ENCODE peak calls at places on chromosomes 16 and 17, in four cellular contexts. One of them, this sample, is unnamed.

GRCh38 chr17:34979650-34980352 is 511 bp upstream of the LIG3 start:
- DNase-seq in left ventricle myocardium inferior: no peak
- DNase-seq in fibroblast of mammary gland: peak
- DNase-seq in adrenal gland: no peak
- DNase-seq in this sample: no peak

GRCh38 chr17:79864147-79864546 is 24.9 kb upstream of the CBX4 start:
- DNase-seq in left ventricle myocardium inferior: no peak
- DNase-seq in fibroblast of mammary gland: no peak
- DNase-seq in adrenal gland: no peak
- DNase-seq in this sample: no peak

GRCh38 chr16:11627822-11628457 is 40.3 kb upstream of the SNN start:
- DNase-seq in left ventricle myocardium inferior: no peak
- DNase-seq in fibroblast of mammary gland: peak
- DNase-seq in adrenal gland: no peak
- DNase-seq in this sample: no peak

GRCh38 chr17:17171186-17171585 is 34.9 kb downstream of the PLD6 start:
- DNase-seq in left ventricle myocardium inferior: no peak
- DNase-seq in fibroblast of mammary gland: no peak
- DNase-seq in adrenal gland: no peak
- DNase-seq in this sample: no peak

GRCh38 chr16:81817789-81818304 is 38.8 kb downstream of the PLCG2 start:
- DNase-seq in left ventricle myocardium inferior: no peak
- DNase-seq in fibroblast of mammary gland: no peak
- DNase-seq in adrenal gland: no peak
- DNase-seq in this sample: no peak

GRCh38 chr17:82964851-82965341 is 114.5 kb upstream of the METRNL start:
- DNase-seq in left ventricle myocardium inferior: no peak
- DNase-seq in fibroblast of mammary gland: no peak
- DNase-seq in adrenal gland: no peak
- DNase-seq in this sample: no peak

GRCh38 chr17:12545877-12546513 is 119.7 kb upstream of the MYOCD start:
- DNase-seq in left ventricle myocardium inferior: no peak
- DNase-seq in fibroblast of mammary gland: peak
- DNase-seq in adrenal gland: peak
- DNase-seq in this sample: no peak

GRCh38 chr16:84298376-84298899 is 3.8 kb downstream of the WFDC1 start:
- DNase-seq in left ventricle myocardium inferior: no peak
- DNase-seq in fibroblast of mammary gland: no peak
- DNase-seq in adrenal gland: no peak
- DNase-seq in this sample: no peak

GRCh38 chr16:88468289-88469129 is 15.4 kb downstream of the ZFPM1 start:
- DNase-seq in left ventricle myocardium inferior: no peak
- DNase-seq in fibroblast of mammary gland: peak
- DNase-seq in adrenal gland: no peak
- DNase-seq in this sample: no peak

GRCh38 chr17:12730931-12731521 is 58.3 kb upstream of the ARHGAP44 start:
- DNase-seq in left ventricle myocardium inferior: peak
- DNase-seq in fibroblast of mammary gland: peak
- DNase-seq in adrenal gland: no peak
- DNase-seq in this sample: no peak

GRCh38 chr17:27396941-27397340 is 59.3 kb upstream of the KSR1 start:
- DNase-seq in left ventricle myocardium inferior: no peak
- DNase-seq in fibroblast of mammary gland: peak
- DNase-seq in adrenal gland: no peak
- DNase-seq in this sample: no peak

GRCh38 chr17:26782153-26782552 is 511.8 kb upstream of the WSB1 start:
- DNase-seq in left ventricle myocardium inferior: no peak
- DNase-seq in fibroblast of mammary gland: no peak
- DNase-seq in adrenal gland: no peak
- DNase-seq in this sample: no peak

GRCh38 chr17:19247423-19247822 is 10.3 kb downstream of the EPN2 start:
- DNase-seq in left ventricle myocardium inferior: no peak
- DNase-seq in fibroblast of mammary gland: no peak
- DNase-seq in adrenal gland: no peak
- DNase-seq in this sample: no peak

GRCh38 chr17:38657824-38658740 is 16.7 kb downstream of the EPOP start:
- DNase-seq in left ventricle myocardium inferior: no peak
- DNase-seq in fibroblast of mammary gland: no peak
- DNase-seq in adrenal gland: no peak
- DNase-seq in this sample: no peak

GRCh38 chr17:66309793-66310192 is 7.4 kb downstream of the PRKCA start:
- DNase-seq in left ventricle myocardium inferior: no peak
- DNase-seq in fibroblast of mammary gland: no peak
- DNase-seq in adrenal gland: no peak
- DNase-seq in this sample: no peak

GRCh38 chr16:48383204-48383876 is 1.9 kb downstream of the SIAH1 start:
- DNase-seq in left ventricle myocardium inferior: no peak
- DNase-seq in fibroblast of mammary gland: peak
- DNase-seq in adrenal gland: no peak
- DNase-seq in this sample: no peak
- H3K4me3 ChIP-seq in left ventricle myocardium inferior: peak
- H3K4me3 ChIP-seq in fibroblast of mammary gland: peak
- H3K4me3 ChIP-seq in adrenal gland: peak
- H3K4me3 ChIP-seq in this sample: peak

GRCh38 chr17:45242015-45242414 is 19.9 kb downstream of the SPATA32 start:
- DNase-seq in left ventricle myocardium inferior: no peak
- DNase-seq in fibroblast of mammary gland: no peak
- DNase-seq in adrenal gland: no peak
- DNase-seq in this sample: no peak

GRCh38 chr17:45243750-45244149 is 18.1 kb downstream of the SPATA32 start:
- DNase-seq in left ventricle myocardium inferior: no peak
- DNase-seq in fibroblast of mammary gland: no peak
- DNase-seq in adrenal gland: no peak
- DNase-seq in this sample: no peak

GRCh38 chr17:45241315-45242011 is 19.8 kb downstream of the FMNL1 start:
- DNase-seq in left ventricle myocardium inferior: no peak
- DNase-seq in fibroblast of mammary gland: no peak
- DNase-seq in adrenal gland: no peak
- DNase-seq in this sample: no peak

GRCh38 chr17:45238155-45238774 is 16.6 kb downstream of the FMNL1 start:
- DNase-seq in left ventricle myocardium inferior: no peak
- DNase-seq in fibroblast of mammary gland: no peak
- DNase-seq in adrenal gland: no peak
- DNase-seq in this sample: no peak

GRCh38 chr17:45240905-45241314 is 19.2 kb downstream of the FMNL1 start:
- DNase-seq in left ventricle myocardium inferior: no peak
- DNase-seq in fibroblast of mammary gland: no peak
- DNase-seq in adrenal gland: no peak
- DNase-seq in this sample: no peak
- H3K4me3 ChIP-seq in left ventricle myocardium inferior: peak
- H3K4me3 ChIP-seq in fibroblast of mammary gland: no peak
- H3K4me3 ChIP-seq in adrenal gland: no peak
- H3K4me3 ChIP-seq in this sample: peak

GRCh38 chr17:68103148-68103547 is 67.6 kb downstream of the KPNA2 start:
- DNase-seq in left ventricle myocardium inferior: no peak
- DNase-seq in fibroblast of mammary gland: no peak
- DNase-seq in adrenal gland: no peak
- DNase-seq in this sample: no peak
- H3K4me3 ChIP-seq in left ventricle myocardium inferior: peak
- H3K4me3 ChIP-seq in fibroblast of mammary gland: no peak
- H3K4me3 ChIP-seq in adrenal gland: peak
- H3K4me3 ChIP-seq in this sample: peak

DNA sequence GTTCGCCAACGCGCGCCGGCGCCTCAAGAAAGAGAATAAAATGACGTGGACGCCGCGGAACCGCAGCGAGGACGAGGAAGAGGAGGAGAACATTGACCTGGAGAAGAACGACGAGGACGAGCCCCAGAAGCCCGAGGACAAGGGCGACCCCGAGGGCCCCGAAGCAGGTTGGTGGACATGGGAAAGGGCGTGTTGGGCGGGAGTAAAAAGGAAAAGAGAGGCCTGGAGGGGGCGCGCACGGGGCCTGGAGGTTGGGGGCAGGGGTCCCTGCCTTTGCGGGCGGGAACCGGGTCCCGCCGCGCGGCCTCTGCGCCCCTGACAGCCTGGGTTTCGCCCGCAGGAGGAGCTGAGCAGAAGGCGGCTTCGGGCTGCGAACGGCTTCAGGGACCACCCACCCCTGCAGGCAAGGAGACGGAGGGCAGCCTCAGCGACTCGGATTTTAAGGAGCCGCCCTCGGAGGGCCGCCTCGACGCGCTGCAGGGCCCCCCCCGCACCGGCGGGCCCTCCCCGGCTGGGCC is 2.1 kb downstream of the IRX5 start:
- DNase-seq in left ventricle myocardium inferior: no peak
- DNase-seq in fibroblast of mammary gland: no peak
- DNase-seq in adrenal gland: no peak
- DNase-seq in this sample: no peak
- H3K4me3 ChIP-seq in left ventricle myocardium inferior: peak
- H3K4me3 ChIP-seq in fibroblast of mammary gland: peak
- H3K4me3 ChIP-seq in adrenal gland: peak
- H3K4me3 ChIP-seq in this sample: peak

GRCh38 chr17:68955181-68955841 is at the start of gene ABCA8:
- DNase-seq in left ventricle myocardium inferior: no peak
- DNase-seq in fibroblast of mammary gland: peak
- DNase-seq in adrenal gland: peak
- DNase-seq in this sample: no peak
- H3K4me3 ChIP-seq in left ventricle myocardium inferior: peak
- H3K4me3 ChIP-seq in fibroblast of mammary gland: peak
- H3K4me3 ChIP-seq in adrenal gland: peak
- H3K4me3 ChIP-seq in this sample: peak

DNA sequence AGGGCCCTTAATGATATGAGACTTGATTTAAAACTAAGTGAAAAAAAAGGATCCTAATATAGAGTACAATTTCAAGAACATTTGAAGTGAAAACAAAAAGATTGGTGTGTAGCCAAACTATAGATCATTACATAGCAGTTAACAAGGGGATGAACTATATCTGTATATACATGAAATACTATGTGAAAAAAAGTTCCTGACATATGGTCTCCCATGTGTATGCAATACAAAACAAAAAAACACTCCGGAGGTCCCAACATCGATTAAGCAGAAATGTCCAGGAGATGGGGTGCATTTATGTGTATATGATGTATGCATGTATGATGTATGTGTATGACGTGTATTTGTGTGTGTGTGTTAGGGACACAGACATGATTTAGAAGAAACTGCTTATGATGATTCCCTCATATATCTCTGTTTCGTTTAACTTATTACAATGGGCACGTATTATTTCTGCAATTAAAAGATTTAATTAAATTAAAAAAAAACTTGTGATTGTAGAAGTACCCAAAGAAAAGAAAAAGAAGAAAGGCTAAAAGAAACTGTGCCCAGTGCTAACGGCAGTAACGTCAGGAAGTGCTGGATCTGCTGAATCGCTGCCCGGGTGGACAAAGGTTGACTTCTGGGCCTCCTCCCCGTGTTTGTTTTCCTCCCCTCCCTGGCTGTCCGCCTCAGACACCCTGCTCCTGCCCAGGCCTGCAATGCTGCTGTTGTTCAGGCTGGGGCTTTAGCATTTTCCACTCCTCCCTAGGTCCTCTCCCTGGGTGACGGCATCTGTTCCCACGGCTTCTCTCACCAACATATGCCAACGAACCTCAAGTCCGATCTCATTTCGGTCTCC is 36.9 kb downstream of the TBX4 start:
- DNase-seq in left ventricle myocardium inferior: no peak
- DNase-seq in fibroblast of mammary gland: no peak
- DNase-seq in adrenal gland: no peak
- DNase-seq in this sample: no peak
- H3K4me3 ChIP-seq in left ventricle myocardium inferior: no peak
- H3K4me3 ChIP-seq in fibroblast of mammary gland: no peak
- H3K4me3 ChIP-seq in adrenal gland: no peak
- H3K4me3 ChIP-seq in this sample: no peak

GRCh38 chr16:962901-963814 is 7.6 kb downstream of the LMF1 start:
- DNase-seq in left ventricle myocardium inferior: no peak
- DNase-seq in fibroblast of mammary gland: no peak
- DNase-seq in adrenal gland: no peak
- DNase-seq in this sample: peak
- H3K4me3 ChIP-seq in left ventricle myocardium inferior: no peak
- H3K4me3 ChIP-seq in fibroblast of mammary gland: no peak
- H3K4me3 ChIP-seq in adrenal gland: no peak
- H3K4me3 ChIP-seq in this sample: no peak

DNA sequence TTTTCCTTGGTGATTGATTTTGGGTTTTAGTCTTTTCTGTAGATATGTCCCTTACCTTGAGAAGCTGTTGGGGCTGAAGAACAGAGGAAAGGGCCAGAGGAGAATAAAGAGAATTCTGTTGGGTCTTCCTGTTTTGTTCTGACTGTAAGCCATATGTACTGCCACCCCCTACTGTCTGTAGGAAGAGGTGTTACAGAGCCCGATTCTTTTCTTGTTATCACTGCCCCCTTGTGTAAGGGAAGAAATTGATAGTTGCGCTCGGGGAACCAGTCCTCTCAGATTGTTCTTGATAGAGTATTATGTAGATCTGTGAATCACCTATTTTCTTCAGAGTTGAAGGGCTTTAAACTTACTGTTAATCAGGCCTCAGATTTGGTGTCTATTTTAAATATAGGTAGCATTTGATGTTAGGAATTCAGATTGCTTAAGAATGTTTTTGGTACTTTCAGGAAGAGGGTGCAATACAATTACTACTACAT is 2.4 kb downstream of the TANC2 start:
- DNase-seq in left ventricle myocardium inferior: no peak
- DNase-seq in fibroblast of mammary gland: peak
- DNase-seq in adrenal gland: peak
- DNase-seq in this sample: no peak
- H3K4me3 ChIP-seq in left ventricle myocardium inferior: no peak
- H3K4me3 ChIP-seq in fibroblast of mammary gland: peak
- H3K4me3 ChIP-seq in adrenal gland: peak
- H3K4me3 ChIP-seq in this sample: no peak

DNA sequence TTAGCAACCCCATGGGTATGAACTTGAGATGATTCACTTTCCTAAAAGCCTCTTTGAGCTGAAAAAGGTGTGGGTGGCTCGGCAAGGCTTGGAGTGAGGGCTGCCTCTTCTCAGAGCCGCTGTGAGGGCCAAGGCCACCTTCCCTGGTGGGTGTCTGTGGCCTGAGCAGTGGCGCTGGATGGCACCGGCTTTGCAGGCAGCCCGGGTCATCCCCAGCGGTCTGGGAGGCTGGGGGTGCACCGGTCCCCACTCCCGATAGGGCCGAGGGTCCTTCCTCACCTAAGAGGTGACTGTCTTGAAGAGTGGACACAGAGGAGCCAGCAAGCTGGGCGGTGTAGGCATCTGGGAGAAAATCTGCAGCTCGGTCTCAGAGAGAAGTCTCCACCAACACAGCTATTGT is 79.2 kb upstream of the RBL2 start:
- DNase-seq in left ventricle myocardium inferior: no peak
- DNase-seq in fibroblast of mammary gland: no peak
- DNase-seq in adrenal gland: no peak
- DNase-seq in this sample: no peak
- H3K4me3 ChIP-seq in left ventricle myocardium inferior: no peak
- H3K4me3 ChIP-seq in fibroblast of mammary gland: no peak
- H3K4me3 ChIP-seq in adrenal gland: no peak
- H3K4me3 ChIP-seq in this sample: no peak